ENCODE peak calls at places on chromosomes 5 and 9, in seven cellular contexts. E is suprapubic skin; W is effector memory CD4-positive, alpha-beta T cell; P is right cardiac atrium; V is K562; H is AG09309; L is heart left ventricle. N is an unnamed sample.

GRCh38 chr5:6349387-6349786 is 29.0 kb downstream of the MED10 start:
- DNase-seq in L (no peak), W (no peak), V (no peak), E (no peak), P (no peak), H (no peak), N (no peak)

GRCh38 chr9:135282001-135282731 is 194.7 kb downstream of the OLFM1 start:
- DNase-seq in W (no peak), E (no peak), L (peak; percentile 63), P (peak; percentile 83), H (no peak), V (no peak), N (no peak)

GRCh38 chr9:33320568-33321261 is 30.4 kb downstream of the NFX1 start:
- DNase-seq in V (no peak), E (no peak), L (no peak), H (peak; percentile 86), P (no peak), W (no peak), N (peak; percentile 87)

GRCh38 chr5:173888473-173889135 is 455 bp downstream of the CPEB4 start:
- DNase-seq in H (no peak), L (peak; percentile 49), E (no peak), V (peak; percentile 25), W (peak; percentile 16), P (peak; percentile 75), N (no peak)

GRCh38 chr9:33442125-33442524 is 5.3 kb downstream of the AQP3 start:
- DNase-seq in L (no peak), H (no peak), W (no peak), V (no peak), P (no peak), E (no peak), N (no peak)

GRCh38 chr5:81854915-81855314 is 104.0 kb upstream of the SSBP2 start:
- DNase-seq in E (no peak), V (peak; percentile 14), W (no peak), P (no peak), L (no peak), H (no peak), N (no peak)

GRCh38 chr9:98008764-98009163 is 25.6 kb downstream of the ANP32B start:
- DNase-seq in V (no peak), L (no peak), E (no peak), H (no peak), P (no peak), W (no peak), N (no peak)

GRCh38 chr9:114139061-114139460 is 16.3 kb upstream of the COL27A1 start:
- DNase-seq in E (no peak), V (no peak), L (no peak), P (no peak), W (no peak), H (no peak), N (no peak)

GRCh38 chr9:111915425-111915758 is 18.8 kb downstream of the UGCG start:
- DNase-seq in W (no peak), E (no peak), H (no peak), L (no peak), P (no peak), V (no peak), N (no peak)

GRCh38 chr9:111916234-111916645 is 19.6 kb downstream of the UGCG start:
- DNase-seq in H (no peak), L (no peak), P (no peak), W (no peak), E (no peak), V (no peak), N (no peak)

GRCh38 chr9:111917201-111917600 is 20.6 kb downstream of the UGCG start:
- DNase-seq in V (no peak), W (no peak), H (no peak), P (no peak), E (no peak), L (no peak), N (no peak)

GRCh38 chr9:111913159-111913558 is 16.5 kb downstream of the UGCG start:
- DNase-seq in P (no peak), H (no peak), W (no peak), V (no peak), L (no peak), E (no peak), N (no peak)

GRCh38 chr9:111914749-111915424 is 18.3 kb downstream of the UGCG start:
- DNase-seq in P (no peak), H (no peak), E (no peak), V (no peak), L (no peak), W (no peak), N (no peak)
- H3K4me3 ChIP-seq in P (no peak overlapping the region), H (no peak overlapping the region), E (no peak overlapping the region), V (no peak overlapping the region), L (no peak overlapping the region), W (no peak overlapping the region), N (no peak overlapping the region)

GRCh38 chr5:154857091-154857533 is 1.3 kb upstream of the CNOT8 start:
- DNase-seq in P (peak; percentile 95), V (no peak), L (peak; percentile 92), E (no peak), H (no peak), W (peak; percentile 44), N (no peak)
- H3K4me3 ChIP-seq in P (peak overlapping the region; percentile 88), V (peak overlapping the region; percentile 88), L (peak overlapping the region; percentile 76), E (peak overlapping the region; percentile 87), H (peak overlapping the region; percentile 77), W (peak overlapping the region; percentile 84), N (peak overlapping the region; percentile 85)

GRCh38 chr5:124696898-124697297 is 49.5 kb downstream of the ZNF608 start:
- DNase-seq in L (no peak), E (no peak), P (no peak), W (no peak), V (no peak), H (no peak), N (no peak)

GRCh38 chr5:124698774-124699173 is 47.7 kb downstream of the ZNF608 start:
- DNase-seq in W (no peak), L (no peak), P (no peak), V (no peak), E (no peak), H (peak; percentile 3), N (no peak)

GRCh38 chr5:124697912-124698690 is 48.3 kb downstream of the ZNF608 start:
- DNase-seq in H (no peak), P (no peak), W (no peak), E (no peak), V (no peak), L (no peak), N (no peak)

GRCh38 chr5:124700333-124700732 is 46.1 kb downstream of the ZNF608 start:
- DNase-seq in P (no peak), H (no peak), E (no peak), V (no peak), L (no peak), W (no peak), N (no peak)

GRCh38 chr5:124697482-124697881 is 49.0 kb downstream of the ZNF608 start:
- DNase-seq in E (no peak), H (no peak), V (no peak), L (no peak), P (no peak), W (no peak), N (no peak)
- H3K4me3 ChIP-seq in E (no peak overlapping the region), H (no peak overlapping the region), V (no peak overlapping the region), L (no peak overlapping the region), P (no peak overlapping the region), W (no peak overlapping the region), N (no peak overlapping the region)

DNA sequence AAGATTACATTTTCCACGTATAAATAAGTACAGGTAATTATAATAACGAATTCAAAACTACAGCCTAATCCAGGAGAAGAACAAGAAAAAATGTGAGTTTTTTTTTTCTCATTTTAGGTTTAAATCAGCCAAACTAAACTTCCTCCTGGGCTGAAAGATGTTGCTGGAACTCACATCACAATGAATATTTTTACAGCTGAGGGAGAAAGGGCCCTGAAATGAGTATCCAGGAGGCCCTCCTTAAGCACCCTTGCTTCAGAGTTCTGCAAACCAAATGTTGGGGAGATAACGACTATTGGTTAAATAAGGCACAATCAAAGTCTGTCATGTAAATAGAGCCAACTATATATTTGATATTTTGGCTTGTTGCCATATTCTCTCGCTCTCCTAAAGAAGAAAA is 226.8 kb upstream of the ANKRD55 start:
- DNase-seq in L (no peak), E (no peak), P (no peak), H (no peak), V (no peak), W (no peak), N (no peak)
- H3K4me3 ChIP-seq in L (no peak overlapping the region), E (no peak overlapping the region), P (no peak overlapping the region), H (no peak overlapping the region), V (no peak overlapping the region), W (no peak overlapping the region), N (no peak overlapping the region)

GRCh38 chr5:150186796-150187356 is 3.0 kb upstream of the SLC6A7 start:
- DNase-seq in W (no peak), V (no peak), E (no peak), P (no peak), L (no peak), H (no peak), N (no peak)

GRCh38 chr5:150188146-150188842 is 1.6 kb upstream of the SLC6A7 start:
- DNase-seq in W (no peak), E (no peak), P (no peak), V (no peak), L (no peak), H (no peak), N (no peak)

GRCh38 chr5:150184006-150184405 is 5.9 kb upstream of the SLC6A7 start:
- DNase-seq in H (no peak), P (no peak), W (no peak), L (no peak), E (no peak), V (no peak), N (no peak)

GRCh38 chr5:150184990-150185952 is 4.6 kb upstream of the SLC6A7 start:
- DNase-seq in L (no peak), E (no peak), P (no peak), V (no peak), H (no peak), W (no peak), N (no peak)

GRCh38 chr5:150186137-150186536 is 3.7 kb upstream of the SLC6A7 start:
- DNase-seq in W (no peak), L (no peak), H (no peak), V (no peak), E (no peak), P (no peak), N (no peak)
- H3K4me3 ChIP-seq in W (no peak overlapping the region), L (no peak overlapping the region), H (no peak overlapping the region), V (no peak overlapping the region), E (no peak overlapping the region), P (no peak overlapping the region), N (no peak overlapping the region)

GRCh38 chr9:34591091-34591910 is 1.8 kb upstream of the CNTFR start:
- DNase-seq in W (peak; percentile 63), P (peak; percentile 96), V (peak; percentile 81), L (peak; percentile 85), E (peak; percentile 88), H (no peak), N (peak; percentile 22)
- H3K4me3 ChIP-seq in W (peak overlapping the region; percentile 73), P (peak overlapping the region; percentile 18), V (no peak overlapping the region), L (peak overlapping the region; percentile 52), E (peak overlapping the region; percentile 66), H (no peak overlapping the region), N (no peak overlapping the region)

DNA sequence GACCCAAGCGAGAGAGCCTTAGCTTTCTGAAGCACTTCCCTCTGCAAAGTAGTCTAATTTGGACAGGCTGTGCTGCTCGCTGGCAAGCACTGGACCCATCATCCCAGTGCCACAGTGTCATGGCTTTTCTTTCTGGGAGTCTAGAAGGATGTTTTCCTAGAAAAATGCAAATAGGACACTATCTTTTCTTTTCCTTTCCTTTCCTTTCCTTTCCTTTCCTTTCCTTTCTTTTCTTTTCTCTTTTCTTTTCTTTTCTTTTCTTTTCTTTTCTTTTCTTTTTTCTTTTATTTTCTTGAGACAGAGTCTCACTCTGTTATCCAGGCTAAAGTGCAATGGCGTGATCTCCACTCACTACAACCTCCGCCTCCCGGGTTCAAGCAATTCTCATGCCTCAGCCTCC is 149.8 kb upstream of the SMIM23 start:
- DNase-seq in W (no peak), E (no peak), L (no peak), V (no peak), H (no peak), P (no peak), N (no peak)
- H3K4me3 ChIP-seq in W (no peak overlapping the region), E (no peak overlapping the region), L (no peak overlapping the region), V (no peak overlapping the region), H (no peak overlapping the region), P (no peak overlapping the region), N (no peak overlapping the region)

N was measured in skeletal muscle cell.